ENCODE peak calls at places on chromosomes 16 and 17, in ten cellular contexts. V, X, B, J, Q, G, S, C, T and O are unnamed samples.

GRCh38 chr16:65769055-65769465 is 597.4 kb upstream of the CDH5 start:
- DNase-seq in V (no peak), X (no peak), B (peak; percentile 95), J (no peak), Q (peak; percentile 34), G (peak; percentile 91), S (no peak), C (no peak), T (no peak), O (peak; percentile 76)

GRCh38 chr17:33328129-33328528 is 35.0 kb upstream of the ASIC2 start:
- DNase-seq in V (no peak), X (no peak), B (no peak), J (no peak), Q (peak; percentile 47), G (peak; percentile 51), S (no peak), C (no peak), T (no peak), O (no peak)

GRCh38 chr17:8954339-8954738 is 11.2 kb downstream of the PIK3R5 start:
- DNase-seq in V (peak; percentile 35), X (no peak), B (peak; percentile 76), J (peak; percentile 63), Q (no peak), G (peak; percentile 65), S (no peak), C (no peak), T (peak; percentile 78), O (peak; percentile 53)

GRCh38 chr16:74466872-74467271 is 45.6 kb upstream of the CLEC18B start:
- DNase-seq in V (no peak), X (no peak), B (no peak), J (no peak), Q (no peak), G (no peak), S (no peak), C (no peak), T (no peak), O (no peak)

GRCh38 chr16:83849434-83849833 is 41.7 kb downstream of the HSBP1 start:
- DNase-seq in V (no peak), X (no peak), B (no peak), J (no peak), Q (no peak), G (no peak), S (no peak), C (no peak), T (no peak), O (no peak)

GRCh38 chr16:85190572-85190971 is 78.3 kb upstream of the CIBAR2 start:
- DNase-seq in V (no peak), X (no peak), B (no peak), J (no peak), Q (no peak), G (no peak), S (no peak), C (no peak), T (no peak), O (no peak)

GRCh38 chr17:44444735-44445105 is 55.3 kb upstream of the ITGA2B start:
- DNase-seq in V (no peak), X (no peak), B (no peak), J (no peak), Q (no peak), G (no peak), S (no peak), C (no peak), T (no peak), O (no peak)

GRCh38 chr16:54176376-54176901 is 110.1 kb downstream of the IRX3 start:
- DNase-seq in V (no peak), X (no peak), B (no peak), J (no peak), Q (no peak), G (peak; percentile 60), S (no peak), C (peak; percentile 44), T (peak; percentile 93), O (no peak)

GRCh38 chr17:59369026-59369724 is 37.7 kb downstream of the YPEL2 start:
- DNase-seq in V (no peak), X (no peak), B (no peak), J (no peak), Q (no peak), G (no peak), S (no peak), C (no peak), T (no peak), O (no peak)

GRCh38 chr17:79943354-79944241 is 92.1 kb downstream of the TBC1D16 start:
- DNase-seq in V (no peak), X (no peak), B (no peak), J (no peak), Q (no peak), G (no peak), S (no peak), C (no peak), T (peak; percentile 45), O (no peak)

GRCh38 chr16:57600048-57600835 is 28.2 kb upstream of the ADGRG1 start:
- DNase-seq in V (no peak), X (no peak), B (no peak), J (no peak), Q (peak; percentile 72), G (peak; percentile 80), S (peak; percentile 37), C (no peak), T (peak; percentile 71), O (no peak)

GRCh38 chr16:54630284-54630967 is 300.2 kb upstream of the IRX5 start:
- DNase-seq in V (no peak), X (peak; percentile 71), B (no peak), J (no peak), Q (no peak), G (no peak), S (no peak), C (no peak), T (no peak), O (no peak)

GRCh38 chr17:51595965-51596364 is 335.6 kb downstream of the UTP18 start:
- DNase-seq in V (no peak), X (no peak), B (no peak), J (no peak), Q (no peak), G (no peak), S (no peak), C (no peak), T (no peak), O (no peak)

GRCh38 chr16:48492131-48492530 is 106.9 kb upstream of the SIAH1 start:
- DNase-seq in V (no peak), X (no peak), B (no peak), J (no peak), Q (no peak), G (no peak), S (no peak), C (no peak), T (no peak), O (no peak)

GRCh38 chr16:46920402-46921068 is 36.4 kb downstream of the GPT2 start:
- DNase-seq in V (no peak), X (no peak), B (no peak), J (no peak), Q (no peak), G (no peak), S (no peak), C (no peak), T (no peak), O (no peak)

GRCh38 chr16:79278506-79278905 is 322.0 kb downstream of the MAF start:
- DNase-seq in V (no peak), X (no peak), B (no peak), J (peak; percentile 24), Q (no peak), G (no peak), S (peak; percentile 50), C (no peak), T (no peak), O (no peak)

GRCh38 chr17:63824362-63824761 is 2.9 kb upstream of the PSMC5 start:
- DNase-seq in V (no peak), X (no peak), B (no peak), J (no peak), Q (no peak), G (no peak), S (no peak), C (no peak), T (no peak), O (no peak)

GRCh38 chr16:84885024-84885910 is 65.5 kb downstream of the CRISPLD2 start:
- DNase-seq in V (peak; percentile 36), X (no peak), B (no peak), J (no peak), Q (no peak), G (peak; percentile 68), S (no peak), C (no peak), T (no peak), O (no peak)

GRCh38 chr17:50986989-50987660 is 121.0 kb upstream of the TOB1 start:
- DNase-seq in V (no peak), X (no peak), B (no peak), J (no peak), Q (no peak), G (no peak), S (no peak), C (peak; percentile 14), T (no peak), O (no peak)

GRCh38 chr17:77841742-77842141 is 116.8 kb upstream of the TNRC6C start:
- DNase-seq in V (no peak), X (no peak), B (no peak), J (no peak), Q (no peak), G (no peak), S (no peak), C (no peak), T (no peak), O (no peak)

GRCh38 chr16:14070555-14070876 is 603 bp upstream of the MRTFB start:
- DNase-seq in V (no peak), X (no peak), B (no peak), J (no peak), Q (no peak), G (no peak), S (no peak), C (no peak), T (no peak), O (no peak)

GRCh38 chr16:15493416-15494181 is 59.2 kb downstream of the BMERB1 start:
- DNase-seq in V (no peak), X (peak; percentile 37), B (no peak), J (no peak), Q (no peak), G (no peak), S (no peak), C (peak; percentile 91), T (no peak), O (no peak)

GRCh38 chr16:80120899-80121521 is 419.8 kb upstream of the DYNLRB2 start:
- DNase-seq in V (no peak), X (no peak), B (no peak), J (no peak), Q (no peak), G (no peak), S (no peak), C (no peak), T (no peak), O (no peak)

GRCh38 chr17:45218895-45219661 is 2.6 kb upstream of the FMNL1 start:
- DNase-seq in V (peak; percentile 55), X (peak; percentile 49), B (no peak), J (peak; percentile 66), Q (peak; percentile 89), G (peak; percentile 82), S (peak; percentile 75), C (peak; percentile 72), T (peak; percentile 80), O (peak; percentile 83)

GRCh38 chr16:31204871-31205666 is 2.5 kb upstream of the PYCARD start:
- DNase-seq in V (no peak), X (no peak), B (no peak), J (no peak), Q (no peak), G (no peak), S (no peak), C (no peak), T (no peak), O (no peak)

GRCh38 chr17:42459256-42459982 is 741 bp downstream of the ATP6V0A1 start:
- DNase-seq in V (peak; percentile 40), X (no peak), B (no peak), J (no peak), Q (peak; percentile 15), G (peak; percentile 55), S (peak; percentile 24), C (no peak), T (peak; percentile 66), O (no peak)

GRCh38 chr16:27226476-27226875 is 23.1 kb downstream of the KDM8 start:
- DNase-seq in V (no peak), X (no peak), B (no peak), J (no peak), Q (no peak), G (no peak), S (no peak), C (no peak), T (peak; percentile 63), O (no peak)

GRCh38 chr16:2962334-2963073 is 1.6 kb upstream of the KREMEN2 start:
- DNase-seq in V (no peak), X (no peak), B (no peak), J (no peak), Q (no peak), G (no peak), S (no peak), C (no peak), T (no peak), O (no peak)